ENCODE peak calls at places on chromosomes 4 and X, in nine cellular contexts. One of them, this sample, is unnamed.

GRCh38 chr4:113278324-113278934 is 229.0 kb downstream of the ANK2 start:
- DNase-seq in ELR: peak; percentile 74
- DNase-seq in progenitor cell of endocrine pancreas: peak; percentile 66
- DNase-seq in activated CD4-positive, alpha-beta T cell treated with anti-CD3 and anti-CD28 coated beads, Interleukin-2, amount 50 U/mL, for 4 hours: peak; percentile 21
- DNase-seq in mesendoderm: peak; percentile 88
- DNase-seq in T-helper 2 cell: peak; percentile 18
- DNase-seq in sigmoid colon: peak; percentile 85
- DNase-seq in GDM1: peak; percentile 54
- DNase-seq in CD8-positive, alpha-beta memory T cell: peak; percentile 7
- DNase-seq in this sample: no peak

GRCh38 chr4:75726577-75726976 is 2.2 kb downstream of the USO1 start:
- DNase-seq in mesendoderm: no peak
- DNase-seq in T-helper 2 cell: no peak
- DNase-seq in GDM1: no peak
- DNase-seq in activated CD4-positive, alpha-beta T cell treated with anti-CD3 and anti-CD28 coated beads, Interleukin-2, amount 50 U/mL, for 4 hours: no peak
- DNase-seq in ELR: no peak
- DNase-seq in progenitor cell of endocrine pancreas: no peak
- DNase-seq in CD8-positive, alpha-beta memory T cell: no peak
- DNase-seq in sigmoid colon: no peak
- DNase-seq in this sample: no peak

GRCh38 chr4:7312691-7313090 is 120.4 kb downstream of the SORCS2 start:
- DNase-seq in CD8-positive, alpha-beta memory T cell: no peak
- DNase-seq in sigmoid colon: no peak
- DNase-seq in progenitor cell of endocrine pancreas: no peak
- DNase-seq in activated CD4-positive, alpha-beta T cell treated with anti-CD3 and anti-CD28 coated beads, Interleukin-2, amount 50 U/mL, for 4 hours: no peak
- DNase-seq in T-helper 2 cell: no peak
- DNase-seq in GDM1: no peak
- DNase-seq in ELR: no peak
- DNase-seq in mesendoderm: no peak
- DNase-seq in this sample: no peak

GRCh38 chr4:139556735-139557505 is 901 bp upstream of the SETD7 start:
- DNase-seq in sigmoid colon: peak; percentile 79
- DNase-seq in activated CD4-positive, alpha-beta T cell treated with anti-CD3 and anti-CD28 coated beads, Interleukin-2, amount 50 U/mL, for 4 hours: peak; percentile 38
- DNase-seq in GDM1: peak; percentile 39
- DNase-seq in mesendoderm: peak; percentile 81
- DNase-seq in CD8-positive, alpha-beta memory T cell: peak; percentile 36
- DNase-seq in progenitor cell of endocrine pancreas: peak; percentile 23
- DNase-seq in ELR: peak; percentile 55
- DNase-seq in T-helper 2 cell: peak; percentile 36
- DNase-seq in this sample: peak; percentile 48

GRCh38 chr4:16029329-16029728 is 54.5 kb downstream of the PROM1 start:
- DNase-seq in activated CD4-positive, alpha-beta T cell treated with anti-CD3 and anti-CD28 coated beads, Interleukin-2, amount 50 U/mL, for 4 hours: no peak
- DNase-seq in sigmoid colon: no peak
- DNase-seq in ELR: peak; percentile 19
- DNase-seq in progenitor cell of endocrine pancreas: no peak
- DNase-seq in mesendoderm: peak; percentile 78
- DNase-seq in CD8-positive, alpha-beta memory T cell: no peak
- DNase-seq in T-helper 2 cell: no peak
- DNase-seq in GDM1: no peak
- DNase-seq in this sample: no peak

GRCh38 chr4:37246891-37247290 is 2.3 kb downstream of the NWD2 start:
- DNase-seq in activated CD4-positive, alpha-beta T cell treated with anti-CD3 and anti-CD28 coated beads, Interleukin-2, amount 50 U/mL, for 4 hours: no peak
- DNase-seq in sigmoid colon: no peak
- DNase-seq in ELR: no peak
- DNase-seq in GDM1: no peak
- DNase-seq in CD8-positive, alpha-beta memory T cell: no peak
- DNase-seq in progenitor cell of endocrine pancreas: no peak
- DNase-seq in mesendoderm: no peak
- DNase-seq in T-helper 2 cell: no peak
- DNase-seq in this sample: no peak

GRCh38 chrX:68938244-68939004 is 109.6 kb downstream of the EFNB1 start:
- DNase-seq in activated CD4-positive, alpha-beta T cell treated with anti-CD3 and anti-CD28 coated beads, Interleukin-2, amount 50 U/mL, for 4 hours: no peak
- DNase-seq in mesendoderm: peak; percentile 19
- DNase-seq in T-helper 2 cell: no peak
- DNase-seq in sigmoid colon: peak; percentile 50
- DNase-seq in CD8-positive, alpha-beta memory T cell: no peak
- DNase-seq in ELR: no peak
- DNase-seq in progenitor cell of endocrine pancreas: peak; percentile 0
- DNase-seq in GDM1: no peak
- DNase-seq in this sample: no peak

GRCh38 chr4:152853293-152853692 is 73.5 kb downstream of the ARFIP1 start:
- DNase-seq in CD8-positive, alpha-beta memory T cell: no peak
- DNase-seq in activated CD4-positive, alpha-beta T cell treated with anti-CD3 and anti-CD28 coated beads, Interleukin-2, amount 50 U/mL, for 4 hours: no peak
- DNase-seq in progenitor cell of endocrine pancreas: no peak
- DNase-seq in sigmoid colon: no peak
- DNase-seq in mesendoderm: no peak
- DNase-seq in ELR: no peak
- DNase-seq in T-helper 2 cell: no peak
- DNase-seq in GDM1: no peak
- DNase-seq in this sample: no peak

GRCh38 chr4:166460769-166461550 is 587.9 kb downstream of the TLL1 start:
- DNase-seq in mesendoderm: no peak
- DNase-seq in activated CD4-positive, alpha-beta T cell treated with anti-CD3 and anti-CD28 coated beads, Interleukin-2, amount 50 U/mL, for 4 hours: no peak
- DNase-seq in sigmoid colon: no peak
- DNase-seq in GDM1: no peak
- DNase-seq in T-helper 2 cell: no peak
- DNase-seq in ELR: peak; percentile 64
- DNase-seq in CD8-positive, alpha-beta memory T cell: no peak
- DNase-seq in progenitor cell of endocrine pancreas: no peak
- DNase-seq in this sample: no peak

GRCh38 chr4:20085156-20085555 is 166.5 kb upstream of the SLIT2 start:
- DNase-seq in GDM1: no peak
- DNase-seq in progenitor cell of endocrine pancreas: no peak
- DNase-seq in mesendoderm: no peak
- DNase-seq in activated CD4-positive, alpha-beta T cell treated with anti-CD3 and anti-CD28 coated beads, Interleukin-2, amount 50 U/mL, for 4 hours: no peak
- DNase-seq in CD8-positive, alpha-beta memory T cell: no peak
- DNase-seq in T-helper 2 cell: no peak
- DNase-seq in ELR: peak; percentile 6
- DNase-seq in sigmoid colon: no peak
- DNase-seq in this sample: no peak

GRCh38 chrX:45623266-45623665 is 422.6 kb upstream of the DIPK2B start:
- DNase-seq in mesendoderm: no peak
- DNase-seq in activated CD4-positive, alpha-beta T cell treated with anti-CD3 and anti-CD28 coated beads, Interleukin-2, amount 50 U/mL, for 4 hours: no peak
- DNase-seq in T-helper 2 cell: no peak
- DNase-seq in progenitor cell of endocrine pancreas: no peak
- DNase-seq in sigmoid colon: no peak
- DNase-seq in GDM1: no peak
- DNase-seq in ELR: peak; percentile 84
- DNase-seq in CD8-positive, alpha-beta memory T cell: no peak
- DNase-seq in this sample: no peak

GRCh38 chr4:15665738-15666365 is 10.7 kb upstream of the FBXL5 start:
- DNase-seq in ELR: peak; percentile 90
- DNase-seq in progenitor cell of endocrine pancreas: no peak
- DNase-seq in T-helper 2 cell: no peak
- DNase-seq in activated CD4-positive, alpha-beta T cell treated with anti-CD3 and anti-CD28 coated beads, Interleukin-2, amount 50 U/mL, for 4 hours: no peak
- DNase-seq in GDM1: no peak
- DNase-seq in CD8-positive, alpha-beta memory T cell: no peak
- DNase-seq in mesendoderm: no peak
- DNase-seq in sigmoid colon: no peak
- DNase-seq in this sample: peak; percentile 91

GRCh38 chr4:122890142-122890769 is 32.1 kb downstream of the NUDT6 start:
- DNase-seq in activated CD4-positive, alpha-beta T cell treated with anti-CD3 and anti-CD28 coated beads, Interleukin-2, amount 50 U/mL, for 4 hours: no peak
- DNase-seq in T-helper 2 cell: no peak
- DNase-seq in GDM1: no peak
- DNase-seq in CD8-positive, alpha-beta memory T cell: no peak
- DNase-seq in mesendoderm: no peak
- DNase-seq in sigmoid colon: no peak
- DNase-seq in progenitor cell of endocrine pancreas: no peak
- DNase-seq in ELR: no peak
- DNase-seq in this sample: no peak

GRCh38 chr4:85677286-85677685 is 202.3 kb downstream of the ARHGAP24 start:
- DNase-seq in sigmoid colon: no peak
- DNase-seq in progenitor cell of endocrine pancreas: no peak
- DNase-seq in GDM1: no peak
- DNase-seq in mesendoderm: no peak
- DNase-seq in CD8-positive, alpha-beta memory T cell: no peak
- DNase-seq in T-helper 2 cell: no peak
- DNase-seq in ELR: peak; percentile 5
- DNase-seq in activated CD4-positive, alpha-beta T cell treated with anti-CD3 and anti-CD28 coated beads, Interleukin-2, amount 50 U/mL, for 4 hours: no peak
- DNase-seq in this sample: no peak

GRCh38 chr4:72970756-72971155 is 98.8 kb downstream of the COX18 start:
- DNase-seq in CD8-positive, alpha-beta memory T cell: no peak
- DNase-seq in GDM1: no peak
- DNase-seq in sigmoid colon: no peak
- DNase-seq in mesendoderm: no peak
- DNase-seq in activated CD4-positive, alpha-beta T cell treated with anti-CD3 and anti-CD28 coated beads, Interleukin-2, amount 50 U/mL, for 4 hours: no peak
- DNase-seq in progenitor cell of endocrine pancreas: no peak
- DNase-seq in T-helper 2 cell: no peak
- DNase-seq in ELR: peak; percentile 6
- DNase-seq in this sample: no peak

GRCh38 chr4:34039766-34040165 is 2204.5 kb downstream of the ARAP2 start:
- DNase-seq in CD8-positive, alpha-beta memory T cell: no peak
- DNase-seq in GDM1: no peak
- DNase-seq in activated CD4-positive, alpha-beta T cell treated with anti-CD3 and anti-CD28 coated beads, Interleukin-2, amount 50 U/mL, for 4 hours: no peak
- DNase-seq in T-helper 2 cell: no peak
- DNase-seq in ELR: no peak
- DNase-seq in sigmoid colon: no peak
- DNase-seq in mesendoderm: no peak
- DNase-seq in progenitor cell of endocrine pancreas: no peak
- DNase-seq in this sample: no peak

GRCh38 chr4:81003549-81004240 is 26.8 kb upstream of the BMP3 start:
- DNase-seq in mesendoderm: peak; percentile 51
- DNase-seq in progenitor cell of endocrine pancreas: no peak
- DNase-seq in CD8-positive, alpha-beta memory T cell: no peak
- DNase-seq in ELR: no peak
- DNase-seq in T-helper 2 cell: no peak
- DNase-seq in sigmoid colon: no peak
- DNase-seq in GDM1: no peak
- DNase-seq in activated CD4-positive, alpha-beta T cell treated with anti-CD3 and anti-CD28 coated beads, Interleukin-2, amount 50 U/mL, for 4 hours: no peak
- DNase-seq in this sample: no peak

GRCh38 chr4:113788888-113789287 is 27.4 kb upstream of the CAMK2D start:
- DNase-seq in progenitor cell of endocrine pancreas: no peak
- DNase-seq in ELR: no peak
- DNase-seq in T-helper 2 cell: no peak
- DNase-seq in sigmoid colon: no peak
- DNase-seq in activated CD4-positive, alpha-beta T cell treated with anti-CD3 and anti-CD28 coated beads, Interleukin-2, amount 50 U/mL, for 4 hours: no peak
- DNase-seq in mesendoderm: no peak
- DNase-seq in CD8-positive, alpha-beta memory T cell: no peak
- DNase-seq in GDM1: no peak
- DNase-seq in this sample: no peak

GRCh38 chr4:112214397-112215264 is 17.0 kb upstream of the AP1AR start:
- DNase-seq in CD8-positive, alpha-beta memory T cell: no peak
- DNase-seq in activated CD4-positive, alpha-beta T cell treated with anti-CD3 and anti-CD28 coated beads, Interleukin-2, amount 50 U/mL, for 4 hours: no peak
- DNase-seq in T-helper 2 cell: no peak
- DNase-seq in mesendoderm: no peak
- DNase-seq in progenitor cell of endocrine pancreas: no peak
- DNase-seq in ELR: peak; percentile 68
- DNase-seq in GDM1: no peak
- DNase-seq in sigmoid colon: no peak
- DNase-seq in this sample: no peak

This sample was measured in GF-D8.